ENCODE peak calls at places on chromosomes 2 and 18, in nine cellular contexts. X is body of pancreas; L is CD8-positive, alpha-beta memory T cell; U is cardiac muscle cell; C is upper lobe of right lung; I is PC-3; G is right lobe of liver; S is ovary; E is stomach. M is an unnamed sample.

GRCh38 chr2:149365826-149366583 is 35.6 kb downstream of the LYPD6 start:
- DNase-seq in X (peak; percentile 31), L (no peak), U (peak; percentile 7), C (no peak), I (peak; percentile 60), G (peak; percentile 35), S (no peak), E (peak; percentile 83), M (no peak)

GRCh38 chr2:233740875-233741274 is 12.0 kb downstream of the UGT1A3 start:
- DNase-seq in X (no peak), L (no peak), U (no peak), C (no peak), I (no peak), G (no peak), S (no peak), E (no peak), M (no peak)

GRCh38 chr2:60412626-60413025 is 140.8 kb downstream of the BCL11A start:
- DNase-seq in X (no peak), L (no peak), U (no peak), C (no peak), I (no peak), G (no peak), S (no peak), E (no peak), M (no peak)

GRCh38 chr18:7664024-7664312 is 96.9 kb downstream of the PTPRM start:
- DNase-seq in X (no peak), L (no peak), U (no peak), C (no peak), I (no peak), G (no peak), S (no peak), E (no peak), M (no peak)

GRCh38 chr2:37171624-37171950 is 14.8 kb upstream of the EIF2AK2 start:
- DNase-seq in X (no peak), L (no peak), U (no peak), C (no peak), I (no peak), G (no peak), S (no peak), E (no peak), M (no peak)

GRCh38 chr2:26483957-26484565 is 6.1 kb upstream of the OTOF start:
- DNase-seq in X (peak; percentile 57), L (no peak), U (peak; percentile 59), C (no peak), I (no peak), G (no peak), S (peak; percentile 54), E (no peak), M (no peak)

GRCh38 chr2:142124706-142125105 is 6.1 kb downstream of the LRP1B start:
- DNase-seq in X (no peak), L (no peak), U (no peak), C (no peak), I (no peak), G (no peak), S (no peak), E (no peak), M (no peak)

GRCh38 chr18:66646622-66647021 is 42.7 kb upstream of the CDH19 start:
- DNase-seq in X (no peak), L (no peak), U (peak; percentile 18), C (no peak), I (peak; percentile 56), G (no peak), S (no peak), E (no peak), M (no peak)

GRCh38 chr18:22683196-22683676 is 249.9 kb upstream of the RBBP8 start:
- DNase-seq in X (peak; percentile 80), L (no peak), U (peak; percentile 86), C (no peak), I (peak; percentile 96), G (peak; percentile 83), S (peak; percentile 72), E (peak; percentile 91), M (no peak)

GRCh38 chr2:170339753-170340692 is 162.1 kb downstream of the MYO3B start:
- DNase-seq in X (no peak), L (no peak), U (no peak), C (no peak), I (no peak), G (no peak), S (no peak), E (no peak), M (no peak)

GRCh38 chr18:58348947-58349346 is 279.9 kb downstream of the ALPK2 start:
- DNase-seq in X (no peak), L (no peak), U (no peak), C (no peak), I (no peak), G (no peak), S (no peak), E (no peak), M (no peak)

GRCh38 chr18:10065296-10065695 is 151.5 kb downstream of the VAPA start:
- DNase-seq in X (no peak), L (no peak), U (no peak), C (no peak), I (no peak), G (no peak), S (no peak), E (no peak), M (no peak)

GRCh38 chr2:67487993-67488392 is 90.9 kb downstream of the ETAA1 start:
- DNase-seq in X (no peak), L (no peak), U (no peak), C (no peak), I (no peak), G (no peak), S (no peak), E (no peak), M (no peak)

GRCh38 chr2:85954918-85955420 is 66.2 kb upstream of the ST3GAL5 start:
- DNase-seq in X (peak; percentile 77), L (no peak), U (no peak), C (peak; percentile 78), I (peak; percentile 48), G (no peak), S (no peak), E (peak; percentile 42), M (no peak)

GRCh38 chr2:151206446-151206968 is 55.2 kb downstream of the RBM43 start:
- DNase-seq in X (no peak), L (no peak), U (no peak), C (no peak), I (no peak), G (no peak), S (no peak), E (no peak), M (no peak)

GRCh38 chr18:46424898-46425297 is 232.1 kb downstream of the LOXHD1 start:
- DNase-seq in X (no peak), L (no peak), U (no peak), C (no peak), I (no peak), G (no peak), S (no peak), E (no peak), M (peak; percentile 85)

GRCh38 chr2:121866789-121867188 is 111.3 kb downstream of the TSN start:
- DNase-seq in X (no peak), L (no peak), U (no peak), C (no peak), I (no peak), G (no peak), S (no peak), E (no peak), M (no peak)

GRCh38 chr2:229416116-229416694 is 145.1 kb upstream of the PID1 start:
- DNase-seq in X (peak; percentile 26), L (no peak), U (peak; percentile 96), C (peak; percentile 79), I (no peak), G (peak; percentile 31), S (peak; percentile 90), E (peak; percentile 38), M (no peak)

GRCh38 chr2:3780477-3781402 is 77.4 kb downstream of the DCDC2C start:
- DNase-seq in X (peak; percentile 60), L (no peak), U (peak; percentile 53), C (peak; percentile 77), I (peak; percentile 67), G (peak; percentile 73), S (peak; percentile 70), E (peak; percentile 67), M (no peak)

GRCh38 chr2:134836986-134837385 is 1.4 kb upstream of the ACMSD start:
- DNase-seq in X (no peak), L (no peak), U (peak; percentile 67), C (no peak), I (peak; percentile 97), G (no peak), S (no peak), E (no peak), M (no peak)

GRCh38 chr18:35117951-35118411 is 76.8 kb downstream of the MAPRE2 start:
- DNase-seq in X (no peak), L (no peak), U (peak; percentile 52), C (no peak), I (no peak), G (peak; percentile 28), S (no peak), E (no peak), M (no peak)

GRCh38 chr2:9545502-9545901 is 10.1 kb downstream of the ADAM17 start:
- DNase-seq in X (no peak), L (no peak), U (no peak), C (no peak), I (no peak), G (no peak), S (no peak), E (no peak), M (no peak)
- H3K4me1 ChIP-seq in X (peaks cover 25% of the 10 kb centered on the region), L (peaks cover 47% of the 10 kb centered on the region), U (peaks cover 8% of the 10 kb centered on the region), C (peaks cover 34% of the 10 kb centered on the region), I (no peaks in the 10 kb centered on the region), G (no peaks in the 10 kb centered on the region), S (peaks cover 28% of the 10 kb centered on the region), E (no peaks in the 10 kb centered on the region), M (peaks cover 68% of the 10 kb centered on the region)

GRCh38 chr2:48529676-48530032 is 300 bp upstream of the STON1 start:
- DNase-seq in X (no peak), L (no peak), U (no peak), C (no peak), I (no peak), G (no peak), S (peak; percentile 55), E (no peak), M (no peak)
- H3K4me3 ChIP-seq in X (peak overlapping the region; percentile 55), L (no peak overlapping the region), U (peak overlapping the region; percentile 94), C (peak overlapping the region; percentile 83), I (peak overlapping the region; percentile 92), G (peak overlapping the region; percentile 47), S (peak overlapping the region; percentile 97), E (peak overlapping the region; percentile 61), M (peak overlapping the region; percentile 90)

GRCh38 chr18:74065366-74065765 is 82.3 kb downstream of the FBXO15 start:
- DNase-seq in X (no peak), L (no peak), U (no peak), C (no peak), I (no peak), G (no peak), S (no peak), E (no peak), M (no peak)
- H3K4me1 ChIP-seq in X (peaks cover 11% of the 10 kb centered on the region), L (peaks cover 11% of the 10 kb centered on the region), U (no peaks in the 10 kb centered on the region), C (no peaks in the 10 kb centered on the region), I (no peaks in the 10 kb centered on the region), G (no peaks in the 10 kb centered on the region), S (no peaks in the 10 kb centered on the region), E (no peaks in the 10 kb centered on the region), M (no peaks in the 10 kb centered on the region)

DNA sequence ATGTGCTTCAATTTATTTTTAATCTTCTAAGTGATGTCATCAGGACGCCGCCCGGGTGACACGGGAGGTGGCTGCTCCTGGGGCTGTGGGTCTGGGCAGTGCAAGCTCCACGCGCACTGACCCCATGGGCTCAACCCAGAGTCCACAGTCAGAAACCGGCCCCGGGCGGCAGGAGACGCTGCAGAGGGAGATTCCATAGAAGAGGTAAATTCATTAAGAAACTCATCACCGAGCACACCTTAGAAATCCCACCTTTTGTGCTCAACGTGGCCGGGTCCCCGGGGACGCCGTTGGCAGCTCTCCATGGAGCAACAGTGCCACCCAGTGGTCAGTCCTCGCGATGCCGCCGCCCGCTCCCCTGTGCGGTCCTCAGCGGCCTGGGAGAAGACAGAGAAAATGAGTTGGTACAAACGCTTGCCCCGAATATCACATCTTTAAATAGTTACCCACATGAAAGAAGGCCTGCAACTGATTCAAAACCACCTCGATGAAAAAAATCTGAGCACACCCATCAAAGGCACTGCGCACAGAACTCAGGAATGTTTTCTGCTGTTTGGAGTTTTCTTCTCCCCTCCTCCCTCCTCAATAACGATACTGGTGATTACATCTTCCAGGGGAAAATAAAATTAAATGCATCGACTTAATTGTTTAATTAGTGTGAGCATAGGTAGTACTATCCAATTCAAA is 92.6 kb downstream of the CMPK2 start:
- DNase-seq in X (peak; percentile 64), L (peak; percentile 36), U (peak; percentile 27), C (peak; percentile 86), I (peak; percentile 64), G (peak; percentile 65), S (peak; percentile 60), E (peak; percentile 66), M (no peak)
- H3K4me3 ChIP-seq in X (no peak overlapping the region), L (no peak overlapping the region), U (no peak overlapping the region), C (no peak overlapping the region), I (peak overlapping the region; percentile 10), G (no peak overlapping the region), S (no peak overlapping the region), E (peak overlapping the region; percentile 27), M (peak overlapping the region; percentile 15)

M was measured in vagina.